ENCODE peak calls at places on chromosomes 13 and 19, in six cellular contexts. R, J, K, Q, X and S are unnamed samples.

GRCh38 chr13:109309625-109310363 is 476.6 kb downstream of the IRS2 start:
- DNase-seq in R (no peak), J (no peak), K (no peak), Q (no peak), X (no peak), S (no peak)

GRCh38 chr13:97875218-97875617 is 78.3 kb upstream of the IPO5 start:
- DNase-seq in R (no peak), J (no peak), K (no peak), Q (no peak), X (no peak), S (no peak)

GRCh38 chr13:48891586-48891985 is 84.1 kb upstream of the FNDC3A start:
- DNase-seq in R (no peak), J (peak; percentile 51), K (no peak), Q (no peak), X (no peak), S (peak; percentile 45)

GRCh38 chr13:48000559-48001126 is 430 bp downstream of the SUCLA2 start:
- DNase-seq in R (peak; percentile 66), J (no peak), K (no peak), Q (no peak), X (no peak), S (peak; percentile 23)

GRCh38 chr19:28372800-28373199 is 840.2 kb downstream of the UQCRFS1 start:
- DNase-seq in R (no peak), J (no peak), K (no peak), Q (no peak), X (no peak), S (no peak)

GRCh38 chr19:47230122-47230920 is 678 bp downstream of the BBC3 start:
- DNase-seq in R (peak; percentile 84), J (peak; percentile 61), K (peak; percentile 71), Q (peak; percentile 47), X (no peak), S (no peak)

GRCh38 chr19:10001899-10002298 is 8.4 kb downstream of the COL5A3 start:
- DNase-seq in R (no peak), J (peak; percentile 78), K (no peak), Q (no peak), X (no peak), S (no peak)

GRCh38 chr13:72696590-72696989 is 30.8 kb downstream of the MZT1 start:
- DNase-seq in R (no peak), J (no peak), K (no peak), Q (no peak), X (no peak), S (peak; percentile 32)

GRCh38 chr19:47379398-47379938 is 30.4 kb downstream of the DHX34 start:
- DNase-seq in R (no peak), J (no peak), K (no peak), Q (no peak), X (peak; percentile 67), S (no peak)

GRCh38 chr13:22812793-22813192 is 368.0 kb upstream of the SGCG start:
- DNase-seq in R (no peak), J (peak; percentile 38), K (no peak), Q (no peak), X (no peak), S (peak; percentile 74)

GRCh38 chr13:66855110-66855509 is 375.0 kb downstream of the PCDH9 start:
- DNase-seq in R (no peak), J (no peak), K (no peak), Q (no peak), X (no peak), S (no peak)

GRCh38 chr13:58804832-58805231 is 1173.3 kb downstream of the PCDH17 start:
- DNase-seq in R (no peak), J (no peak), K (no peak), Q (no peak), X (no peak), S (no peak)

GRCh38 chr13:110593430-110594130 is 21.8 kb upstream of the NAXD start:
- DNase-seq in R (no peak), J (peak; percentile 35), K (no peak), Q (no peak), X (no peak), S (peak; percentile 87)

GRCh38 chr13:26718872-26719271 is 41.7 kb downstream of the GPR12 start:
- DNase-seq in R (no peak), J (no peak), K (no peak), Q (no peak), X (no peak), S (no peak)

GRCh38 chr19:17245535-17245984 is at the start of gene NR2F6:
- DNase-seq in R (no peak), J (no peak), K (no peak), Q (no peak), X (no peak), S (no peak)

GRCh38 chr19:9941236-9941635 is 4.9 kb upstream of the OLFM2 start:
- DNase-seq in R (no peak), J (no peak), K (no peak), Q (no peak), X (no peak), S (no peak)

GRCh38 chr19:55297267-55297666 is 13.5 kb downstream of the BRSK1 start:
- DNase-seq in R (no peak), J (no peak), K (no peak), Q (no peak), X (no peak), S (no peak)

GRCh38 chr19:19537321-19538048 is 580 bp upstream of the CILP2 start:
- DNase-seq in R (no peak), J (no peak), K (no peak), Q (no peak), X (no peak), S (peak; percentile 59)

GRCh38 chr19:3361384-3362216 is 4.8 kb upstream of the NFIC start:
- DNase-seq in R (no peak), J (peak; percentile 81), K (no peak), Q (peak; percentile 3), X (no peak), S (no peak)

GRCh38 chr19:3358392-3358918 is 7.9 kb upstream of the NFIC start:
- DNase-seq in R (peak; percentile 68), J (no peak), K (no peak), Q (no peak), X (no peak), S (no peak)

GRCh38 chr19:3358919-3359849 is 7.2 kb upstream of the NFIC start:
- DNase-seq in R (peak; percentile 88), J (peak; percentile 69), K (peak; percentile 56), Q (peak; percentile 36), X (peak; percentile 38), S (no peak)

GRCh38 chr19:3360494-3361383 is 5.6 kb upstream of the NFIC start:
- DNase-seq in R (peak; percentile 94), J (peak; percentile 66), K (peak; percentile 56), Q (peak; percentile 75), X (peak; percentile 57), S (peak; percentile 79)

DNA sequence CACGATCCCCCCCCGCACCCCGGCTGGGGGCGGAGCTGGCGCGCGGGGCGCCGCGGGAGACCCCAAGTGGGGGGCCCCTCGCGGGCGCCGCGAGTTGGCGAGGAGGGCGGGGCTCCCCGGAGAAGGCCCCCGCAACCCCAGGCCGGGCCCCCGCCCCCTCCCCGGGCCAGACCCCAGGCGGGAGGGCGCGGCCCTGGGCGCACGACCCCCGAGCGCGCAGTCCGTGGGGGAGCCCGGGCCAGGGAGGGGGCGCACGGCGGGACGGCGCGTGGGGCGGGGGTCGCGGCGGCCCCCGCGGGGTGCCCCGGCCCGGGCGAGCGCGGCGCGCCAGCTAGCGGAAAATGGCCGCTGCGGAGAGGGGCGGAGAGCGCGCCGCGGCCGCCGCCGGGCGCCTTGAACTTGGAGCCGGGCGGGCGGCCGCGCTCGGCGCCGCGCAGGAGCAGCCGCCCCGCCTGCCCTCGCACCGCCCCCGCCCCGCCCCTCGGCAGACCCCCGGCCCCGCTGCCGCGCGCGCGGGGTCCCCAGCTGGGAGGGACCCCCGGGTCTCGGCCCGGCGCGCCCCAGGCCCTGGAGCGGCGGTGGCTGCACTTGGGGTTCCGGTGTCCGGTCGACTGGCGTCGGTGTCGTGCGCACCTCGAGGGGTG is 6.4 kb upstream of the NFIC start:
- DNase-seq in R (no peak), J (peak; percentile 13), K (no peak), Q (no peak), X (no peak), S (peak; percentile 59)
- H3K27ac ChIP-seq in R (peak overlapping the region; percentile 100), J (peak overlapping the region; percentile 91), K (peak overlapping the region; percentile 60), Q (peak overlapping the region; percentile 98), X (peak overlapping the region; percentile 90), S (no peak overlapping the region)

GRCh38 chr19:6531163-6531955 is 533 bp downstream of the TNFSF9 start:
- DNase-seq in R (no peak), J (no peak), K (no peak), Q (no peak), X (no peak), S (no peak)

GRCh38 chr19:6531956-6532243 is 1.1 kb downstream of the TNFSF9 start:
- DNase-seq in R (no peak), J (no peak), K (no peak), Q (no peak), X (no peak), S (no peak)

GRCh38 chr19:6532244-6532999 is 1.6 kb downstream of the TNFSF9 start:
- DNase-seq in R (no peak), J (no peak), K (no peak), Q (no peak), X (no peak), S (no peak)

GRCh38 chr19:6533746-6534418 is 3.1 kb downstream of the TNFSF9 start:
- DNase-seq in R (no peak), J (no peak), K (no peak), Q (no peak), X (no peak), S (no peak)

DNA sequence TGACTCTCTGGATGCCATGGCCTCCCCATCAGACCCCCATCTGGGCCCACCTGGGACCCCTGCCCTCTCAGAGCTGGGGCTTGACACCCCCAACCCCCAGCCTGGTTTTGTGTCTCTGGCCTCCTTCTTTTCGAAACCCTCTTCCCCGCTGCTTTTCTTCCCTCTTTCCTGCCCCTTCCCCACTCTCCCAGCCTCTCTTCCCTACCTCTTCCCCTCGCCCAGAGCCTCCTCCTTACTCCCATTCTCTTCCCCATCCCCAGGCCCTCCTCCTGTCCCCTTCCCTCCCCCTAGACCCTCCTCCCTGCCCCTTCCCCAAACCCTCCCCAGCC is 2.1 kb downstream of the TNFSF9 start:
- DNase-seq in R (no peak), J (no peak), K (no peak), Q (no peak), X (no peak), S (no peak)
- H3K27ac ChIP-seq in R (no peak overlapping the region), J (no peak overlapping the region), K (no peak overlapping the region), Q (no peak overlapping the region), X (no peak overlapping the region), S (no peak overlapping the region)

GRCh38 chr13:36979361-36980040 is 19.6 kb downstream of the ALG5 start:
- DNase-seq in R (no peak), J (no peak), K (no peak), Q (no peak), X (no peak), S (no peak)

GRCh38 chr13:36986462-36987240 is 12.5 kb downstream of the ALG5 start:
- DNase-seq in R (no peak), J (no peak), K (no peak), Q (no peak), X (no peak), S (peak; percentile 9)

GRCh38 chr13:36981156-36981743 is 17.9 kb downstream of the ALG5 start:
- DNase-seq in R (no peak), J (no peak), K (no peak), Q (no peak), X (no peak), S (peak; percentile 71)
- H3K27ac ChIP-seq in R (no peak overlapping the region), J (no peak overlapping the region), K (no peak overlapping the region), Q (no peak overlapping the region), X (no peak overlapping the region), S (no peak overlapping the region)

DNA sequence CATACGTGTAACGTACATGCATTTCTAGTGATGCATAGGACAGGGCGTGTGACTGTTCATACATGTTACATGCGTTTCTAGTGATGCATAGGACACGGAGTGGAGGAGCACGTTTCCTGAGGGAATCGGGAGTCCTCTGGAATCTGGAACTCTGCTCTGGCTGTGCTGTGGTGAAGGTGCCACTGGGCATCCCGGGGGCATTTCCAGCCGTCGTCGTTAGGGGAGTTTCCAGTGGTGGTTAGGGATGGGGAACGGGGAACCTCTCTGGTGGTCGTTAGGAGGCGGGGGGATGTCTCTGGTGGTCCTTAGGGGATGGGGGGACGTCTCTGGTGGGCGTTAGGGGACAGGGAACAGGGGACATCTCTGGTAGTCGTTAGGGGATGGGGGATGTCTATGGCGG is 209.6 kb upstream of the SOX1 start:
- DNase-seq in R (no peak), J (no peak), K (no peak), Q (no peak), X (no peak), S (no peak)
- H3K27ac ChIP-seq in R (no peak overlapping the region), J (no peak overlapping the region), K (no peak overlapping the region), Q (no peak overlapping the region), X (no peak overlapping the region), S (no peak overlapping the region)